ENCODE peak calls at places on chromosomes 11 and 22, in seven cellular contexts. One of them, this sample, is unnamed.

GRCh38 chr11:47551086-47551485 is 1.8 kb downstream of the CELF1 start:
- DNase-seq in H1: no peak
- DNase-seq in retinal pigment epithelial cell: no peak
- DNase-seq in neural progenitor cell: peak; percentile 63
- DNase-seq in left ventricle myocardium inferior: no peak
- DNase-seq in brain microvascular endothelial cell: no peak
- DNase-seq in mammary epithelial cell: peak; percentile 37
- DNase-seq in this sample: peak; percentile 44

GRCh38 chr11:6437993-6438392 is 2.8 kb downstream of the HPX start:
- DNase-seq in H1: no peak
- DNase-seq in retinal pigment epithelial cell: no peak
- DNase-seq in neural progenitor cell: no peak
- DNase-seq in left ventricle myocardium inferior: no peak
- DNase-seq in brain microvascular endothelial cell: no peak
- DNase-seq in mammary epithelial cell: no peak
- DNase-seq in this sample: no peak

GRCh38 chr11:99316761-99317475 is 296.2 kb downstream of the CNTN5 start:
- DNase-seq in H1: no peak
- DNase-seq in retinal pigment epithelial cell: no peak
- DNase-seq in neural progenitor cell: no peak
- DNase-seq in left ventricle myocardium inferior: peak; percentile 47
- DNase-seq in brain microvascular endothelial cell: no peak
- DNase-seq in mammary epithelial cell: no peak
- DNase-seq in this sample: peak; percentile 20

GRCh38 chr22:20456064-20456721 is 18.6 kb upstream of the SCARF2 start:
- DNase-seq in H1: peak; percentile 71
- DNase-seq in retinal pigment epithelial cell: peak; percentile 43
- DNase-seq in neural progenitor cell: peak; percentile 92
- DNase-seq in left ventricle myocardium inferior: peak; percentile 69
- DNase-seq in brain microvascular endothelial cell: peak; percentile 64
- DNase-seq in mammary epithelial cell: peak; percentile 48
- DNase-seq in this sample: peak; percentile 85

GRCh38 chr11:130131957-130132850 is 27.4 kb upstream of the ST14 start:
- DNase-seq in H1: peak; percentile 17
- DNase-seq in retinal pigment epithelial cell: no peak
- DNase-seq in neural progenitor cell: peak; percentile 68
- DNase-seq in left ventricle myocardium inferior: no peak
- DNase-seq in brain microvascular endothelial cell: peak; percentile 64
- DNase-seq in mammary epithelial cell: peak; percentile 65
- DNase-seq in this sample: peak; percentile 80

GRCh38 chr11:908273-908672 is 2.3 kb downstream of the CHID1 start:
- DNase-seq in H1: no peak
- DNase-seq in retinal pigment epithelial cell: no peak
- DNase-seq in neural progenitor cell: no peak
- DNase-seq in left ventricle myocardium inferior: no peak
- DNase-seq in brain microvascular endothelial cell: no peak
- DNase-seq in mammary epithelial cell: peak; percentile 21
- DNase-seq in this sample: no peak

GRCh38 chr11:14908214-14908880 is 16.3 kb upstream of the CYP2R1 start:
- DNase-seq in H1: no peak
- DNase-seq in retinal pigment epithelial cell: no peak
- DNase-seq in neural progenitor cell: peak; percentile 61
- DNase-seq in left ventricle myocardium inferior: no peak
- DNase-seq in brain microvascular endothelial cell: peak; percentile 34
- DNase-seq in mammary epithelial cell: peak; percentile 42
- DNase-seq in this sample: peak; percentile 65

GRCh38 chr11:116360542-116360941 is 412.2 kb downstream of the BUD13 start:
- DNase-seq in H1: no peak
- DNase-seq in retinal pigment epithelial cell: no peak
- DNase-seq in neural progenitor cell: no peak
- DNase-seq in left ventricle myocardium inferior: no peak
- DNase-seq in brain microvascular endothelial cell: no peak
- DNase-seq in mammary epithelial cell: no peak
- DNase-seq in this sample: no peak

GRCh38 chr11:101126551-101127347 is 2.9 kb downstream of the PGR start:
- DNase-seq in H1: peak; percentile 2
- DNase-seq in retinal pigment epithelial cell: no peak
- DNase-seq in neural progenitor cell: peak; percentile 58
- DNase-seq in left ventricle myocardium inferior: peak; percentile 64
- DNase-seq in brain microvascular endothelial cell: no peak
- DNase-seq in mammary epithelial cell: no peak
- DNase-seq in this sample: peak; percentile 26

GRCh38 chr11:101128571-101129202 is 926 bp downstream of the PGR start:
- DNase-seq in H1: no peak
- DNase-seq in retinal pigment epithelial cell: no peak
- DNase-seq in neural progenitor cell: peak; percentile 36
- DNase-seq in left ventricle myocardium inferior: no peak
- DNase-seq in brain microvascular endothelial cell: no peak
- DNase-seq in mammary epithelial cell: no peak
- DNase-seq in this sample: no peak

GRCh38 chr11:101127699-101128570 is 1.7 kb downstream of the PGR start:
- DNase-seq in H1: peak; percentile 10
- DNase-seq in retinal pigment epithelial cell: no peak
- DNase-seq in neural progenitor cell: peak; percentile 58
- DNase-seq in left ventricle myocardium inferior: peak; percentile 33
- DNase-seq in brain microvascular endothelial cell: no peak
- DNase-seq in mammary epithelial cell: no peak
- DNase-seq in this sample: no peak

GRCh38 chr11:101129203-101129943 is at the start of gene PGR:
- DNase-seq in H1: no peak
- DNase-seq in retinal pigment epithelial cell: no peak
- DNase-seq in neural progenitor cell: peak; percentile 70
- DNase-seq in left ventricle myocardium inferior: peak; percentile 61
- DNase-seq in brain microvascular endothelial cell: no peak
- DNase-seq in mammary epithelial cell: no peak
- DNase-seq in this sample: no peak

GRCh38 chr11:101127348-101127698 is 2.3 kb downstream of the PGR start:
- DNase-seq in H1: no peak
- DNase-seq in retinal pigment epithelial cell: no peak
- DNase-seq in neural progenitor cell: peak; percentile 64
- DNase-seq in left ventricle myocardium inferior: peak; percentile 36
- DNase-seq in brain microvascular endothelial cell: no peak
- DNase-seq in mammary epithelial cell: peak; percentile 13
- DNase-seq in this sample: no peak
- H3K4me3 ChIP-seq in H1: peak overlapping the region; percentile 56
- H3K4me3 ChIP-seq in retinal pigment epithelial cell: peak overlapping the region; percentile 65
- H3K4me3 ChIP-seq in neural progenitor cell: peak overlapping the region; percentile 49
- H3K4me3 ChIP-seq in left ventricle myocardium inferior: peak overlapping the region; percentile 79
- H3K4me3 ChIP-seq in brain microvascular endothelial cell: peak overlapping the region; percentile 51
- H3K4me3 ChIP-seq in mammary epithelial cell: peak overlapping the region; percentile 27
- H3K4me3 ChIP-seq in this sample: peak overlapping the region; percentile 46

DNA sequence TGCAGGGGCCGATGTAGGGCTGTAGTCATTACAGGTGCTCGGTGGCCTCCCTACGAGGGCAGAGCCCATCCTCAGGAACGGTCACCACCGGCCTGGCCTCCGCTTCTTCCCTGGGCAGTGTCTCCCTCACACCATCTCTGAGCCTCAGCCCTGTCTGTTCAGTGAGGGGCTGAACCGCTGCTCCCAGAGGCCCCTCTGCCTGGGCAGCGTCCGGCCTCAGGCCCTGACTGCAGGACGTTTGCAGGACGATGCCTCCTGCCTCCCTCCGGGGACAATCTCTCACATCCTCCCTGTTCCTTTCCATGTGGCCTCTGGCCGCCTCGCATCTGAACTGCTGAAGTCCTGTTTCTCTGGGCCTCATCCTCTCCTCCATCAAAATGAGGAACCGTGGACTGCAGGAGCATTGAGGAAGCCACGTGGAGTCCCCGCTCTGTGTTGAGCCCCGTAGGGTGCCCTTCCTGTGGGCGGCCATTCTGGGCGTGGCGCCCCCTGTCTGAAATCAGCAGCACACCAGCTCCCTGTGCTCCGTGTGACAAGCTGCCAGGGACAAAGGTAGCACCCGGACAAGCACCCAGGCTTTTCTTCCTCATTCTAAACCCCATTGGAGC is 933.5 kb downstream of the BRD1 start:
- DNase-seq in H1: no peak
- DNase-seq in retinal pigment epithelial cell: no peak
- DNase-seq in neural progenitor cell: no peak
- DNase-seq in left ventricle myocardium inferior: no peak
- DNase-seq in brain microvascular endothelial cell: no peak
- DNase-seq in mammary epithelial cell: no peak
- DNase-seq in this sample: no peak
- TF ChIP-seq CTCF in H1: peak; percentile 67
- TF ChIP-seq CTCF in retinal pigment epithelial cell: no peak
- TF ChIP-seq CTCF in neural progenitor cell: peak; percentile 51
- TF ChIP-seq CTCF in left ventricle myocardium inferior: no peak
- TF ChIP-seq CTCF in brain microvascular endothelial cell: no peak
- TF ChIP-seq CTCF in mammary epithelial cell: no peak
- TF ChIP-seq CTCF in this sample: no peak

DNA sequence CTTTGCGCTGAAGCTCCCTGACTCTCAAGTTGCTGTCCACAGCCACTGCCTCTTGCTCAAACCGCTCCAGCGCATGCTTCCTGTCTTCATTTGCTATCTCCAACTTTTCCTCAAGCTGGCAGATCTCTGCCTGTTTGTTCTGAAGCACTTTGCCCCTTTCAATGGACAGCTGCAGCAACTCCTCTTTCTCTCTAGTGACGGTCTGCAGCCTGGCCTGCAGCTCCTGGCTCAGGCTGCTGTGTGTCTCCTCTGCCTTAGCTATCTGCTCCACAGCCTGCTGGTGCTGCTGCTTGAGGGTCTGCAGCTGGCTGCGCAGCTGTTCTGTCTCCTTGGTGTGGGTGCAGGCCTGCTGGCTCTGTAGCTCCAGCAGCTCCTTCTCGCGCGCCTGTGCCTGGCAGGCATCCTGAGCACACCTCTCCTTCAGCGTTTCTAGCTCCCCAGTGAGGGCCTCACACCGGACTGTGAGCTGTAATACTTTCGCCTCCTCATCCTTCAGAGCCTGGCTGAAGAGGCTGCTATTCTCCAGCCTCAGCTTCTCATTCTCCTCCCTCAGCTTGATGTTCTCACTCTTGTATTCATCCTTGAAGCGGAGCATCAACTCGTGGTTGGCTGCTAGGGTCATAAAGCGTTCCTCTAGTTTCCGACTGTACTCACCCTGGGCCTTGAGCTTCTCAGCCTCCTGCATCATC is 720 bp downstream of the CCDC89 start:
- DNase-seq in H1: no peak
- DNase-seq in retinal pigment epithelial cell: no peak
- DNase-seq in neural progenitor cell: no peak
- DNase-seq in left ventricle myocardium inferior: no peak
- DNase-seq in brain microvascular endothelial cell: no peak
- DNase-seq in mammary epithelial cell: no peak
- DNase-seq in this sample: peak; percentile 37
- H3K4me3 ChIP-seq in H1: no peak overlapping the region
- H3K4me3 ChIP-seq in retinal pigment epithelial cell: no peak overlapping the region
- H3K4me3 ChIP-seq in neural progenitor cell: no peak overlapping the region
- H3K4me3 ChIP-seq in left ventricle myocardium inferior: peak overlapping the region; percentile 61
- H3K4me3 ChIP-seq in brain microvascular endothelial cell: peak overlapping the region; percentile 53
- H3K4me3 ChIP-seq in mammary epithelial cell: no peak overlapping the region
- H3K4me3 ChIP-seq in this sample: peak overlapping the region; percentile 48

GRCh38 chr11:35373284-35373933 is 45.9 kb downstream of the SLC1A2 start:
- DNase-seq in H1: no peak
- DNase-seq in retinal pigment epithelial cell: peak; percentile 53
- DNase-seq in neural progenitor cell: no peak
- DNase-seq in left ventricle myocardium inferior: no peak
- DNase-seq in brain microvascular endothelial cell: no peak
- DNase-seq in mammary epithelial cell: no peak
- DNase-seq in this sample: no peak
- TF ChIP-seq CTCF in H1: peak; percentile 18
- TF ChIP-seq CTCF in retinal pigment epithelial cell: peak; percentile 47
- TF ChIP-seq CTCF in neural progenitor cell: no peak
- TF ChIP-seq CTCF in left ventricle myocardium inferior: no peak
- TF ChIP-seq CTCF in brain microvascular endothelial cell: peak; percentile 3
- TF ChIP-seq CTCF in mammary epithelial cell: no peak
- TF ChIP-seq CTCF in this sample: no peak

DNA sequence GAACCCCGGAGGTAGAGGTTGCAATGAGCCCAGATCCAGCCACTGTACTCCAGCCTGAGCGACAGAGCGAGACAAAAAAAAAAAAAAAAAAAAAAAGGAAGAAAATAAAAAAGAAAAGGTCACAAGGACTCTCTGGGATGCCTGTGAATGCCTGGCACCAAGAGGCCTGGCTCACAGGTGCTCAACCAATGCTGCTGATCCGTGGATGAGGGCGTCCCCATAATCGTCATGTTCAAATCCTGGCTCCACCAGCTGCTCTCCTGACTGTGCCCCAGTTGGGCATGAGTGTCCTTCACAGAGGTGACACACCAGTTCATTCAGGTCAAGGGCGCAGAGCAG is 645 bp upstream of the GAS2L1 start:
- DNase-seq in H1: no peak
- DNase-seq in retinal pigment epithelial cell: no peak
- DNase-seq in neural progenitor cell: no peak
- DNase-seq in left ventricle myocardium inferior: no peak
- DNase-seq in brain microvascular endothelial cell: no peak
- DNase-seq in mammary epithelial cell: no peak
- DNase-seq in this sample: no peak
- H3K4me3 ChIP-seq in H1: peak overlapping the region; percentile 60
- H3K4me3 ChIP-seq in retinal pigment epithelial cell: no peak overlapping the region
- H3K4me3 ChIP-seq in neural progenitor cell: peak overlapping the region; percentile 61
- H3K4me3 ChIP-seq in left ventricle myocardium inferior: peak overlapping the region; percentile 94
- H3K4me3 ChIP-seq in brain microvascular endothelial cell: peak overlapping the region; percentile 71
- H3K4me3 ChIP-seq in mammary epithelial cell: no peak overlapping the region
- H3K4me3 ChIP-seq in this sample: no peak overlapping the region

DNA sequence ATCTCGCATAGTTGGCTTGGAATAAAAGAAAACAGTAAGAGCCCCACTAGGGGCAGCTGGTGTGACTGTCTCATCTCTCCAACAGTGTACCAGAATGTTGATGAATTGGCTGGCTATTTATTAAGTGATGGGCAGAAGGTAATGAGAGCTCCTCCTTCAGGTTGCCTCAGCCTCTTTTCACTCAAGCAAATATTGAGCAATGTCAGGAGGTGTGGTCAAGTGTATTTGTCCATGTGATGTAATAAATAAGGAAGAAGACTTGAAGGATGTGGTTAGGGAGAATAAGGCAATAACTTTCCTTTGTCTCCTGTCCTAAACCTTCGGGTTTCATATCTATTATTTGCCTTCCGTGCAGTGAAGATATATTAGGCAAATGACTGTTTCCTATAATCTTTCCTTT is at the start of gene TCN1:
- DNase-seq in H1: no peak
- DNase-seq in retinal pigment epithelial cell: no peak
- DNase-seq in neural progenitor cell: no peak
- DNase-seq in left ventricle myocardium inferior: no peak
- DNase-seq in brain microvascular endothelial cell: no peak
- DNase-seq in mammary epithelial cell: peak; percentile 68
- DNase-seq in this sample: no peak
- TF ChIP-seq CTCF in H1: no peak
- TF ChIP-seq CTCF in retinal pigment epithelial cell: no peak
- TF ChIP-seq CTCF in neural progenitor cell: no peak
- TF ChIP-seq CTCF in left ventricle myocardium inferior: no peak
- TF ChIP-seq CTCF in brain microvascular endothelial cell: no peak
- TF ChIP-seq CTCF in mammary epithelial cell: peak; percentile 16
- TF ChIP-seq CTCF in this sample: no peak

GRCh38 chr11:64249563-64250405 is 1.5 kb upstream of the PLCB3 start:
- DNase-seq in H1: no peak
- DNase-seq in retinal pigment epithelial cell: no peak
- DNase-seq in neural progenitor cell: no peak
- DNase-seq in left ventricle myocardium inferior: no peak
- DNase-seq in brain microvascular endothelial cell: no peak
- DNase-seq in mammary epithelial cell: no peak
- DNase-seq in this sample: no peak
- H3K4me3 ChIP-seq in H1: peak overlapping the region; percentile 46
- H3K4me3 ChIP-seq in retinal pigment epithelial cell: no peak overlapping the region
- H3K4me3 ChIP-seq in neural progenitor cell: peak overlapping the region; percentile 80
- H3K4me3 ChIP-seq in left ventricle myocardium inferior: no peak overlapping the region
- H3K4me3 ChIP-seq in brain microvascular endothelial cell: no peak overlapping the region
- H3K4me3 ChIP-seq in mammary epithelial cell: no peak overlapping the region
- H3K4me3 ChIP-seq in this sample: no peak overlapping the region

DNA sequence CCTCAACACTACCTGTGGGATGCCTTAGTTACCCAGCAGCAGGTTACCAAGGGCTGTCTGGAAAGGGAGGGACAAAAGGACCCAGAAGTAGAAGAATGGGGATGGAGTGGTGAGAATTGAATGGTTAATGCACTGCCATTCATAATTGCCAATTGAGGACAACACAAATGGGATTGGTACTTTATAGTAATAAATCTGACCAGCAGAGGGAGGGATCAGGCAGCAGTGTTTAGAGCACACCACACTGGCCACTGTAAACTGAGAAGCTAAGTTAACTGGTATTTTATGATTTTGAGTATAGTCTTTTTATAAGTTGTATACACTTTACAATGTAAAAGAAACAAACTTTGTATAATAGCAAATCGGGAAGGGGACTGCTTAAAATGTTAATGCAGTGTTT is 10.7 kb downstream of the TBRG1 start:
- DNase-seq in H1: no peak
- DNase-seq in retinal pigment epithelial cell: no peak
- DNase-seq in neural progenitor cell: no peak
- DNase-seq in left ventricle myocardium inferior: no peak
- DNase-seq in brain microvascular endothelial cell: peak; percentile 16
- DNase-seq in mammary epithelial cell: no peak
- DNase-seq in this sample: peak; percentile 23
- TF ChIP-seq CTCF in H1: peak; percentile 6
- TF ChIP-seq CTCF in retinal pigment epithelial cell: peak; percentile 46
- TF ChIP-seq CTCF in neural progenitor cell: peak; percentile 18
- TF ChIP-seq CTCF in left ventricle myocardium inferior: peak; percentile 16
- TF ChIP-seq CTCF in brain microvascular endothelial cell: peak; percentile 65
- TF ChIP-seq CTCF in mammary epithelial cell: peak; percentile 34
- TF ChIP-seq CTCF in this sample: peak; percentile 38

This sample was measured in cardiac fibroblast.